ENCODE peak calls at places on chromosomes 13 and 19, in nine cellular contexts. S is ascending aorta, E is AG04450, L is left lung, P is WTC11, X is AG09319, W is lower lobe of right lung, M is tibial nerve, C is MCF 10A. H is an unnamed sample.

GRCh38 chr19:54526972-54527371 is 24.3 kb downstream of the LAIR2 start:
- DNase-seq in S (no peak), E (no peak), L (no peak), P (no peak), X (no peak), W (no peak), M (no peak), C (no peak), H (no peak)

GRCh38 chr19:8607386-8607785 is 3.1 kb downstream of the ADAMTS10 start:
- DNase-seq in S (no peak), E (no peak), L (no peak), P (no peak), X (no peak), W (no peak), M (no peak), C (peak), H (no peak)

GRCh38 chr19:42066075-42066754 is 3.8 kb downstream of the GRIK5 start:
- DNase-seq in S (no peak), E (no peak), L (no peak), P (peak), X (no peak), W (no peak), M (no peak), C (no peak), H (no peak)

GRCh38 chr13:110912651-110913051 is 2.2 kb downstream of the ANKRD10 start:
- DNase-seq in S (no peak), E (no peak), L (no peak), P (no peak), X (no peak), W (no peak), M (no peak), C (peak), H (no peak)

GRCh38 chr19:52638601-52639000 is 446 bp upstream of the ZNF83 start:
- DNase-seq in S (peak), E (peak), L (peak), P (peak), X (no peak), W (peak), M (no peak), C (no peak), H (peak)

GRCh38 chr13:37277435-37278144 is 172.1 kb upstream of the CSNK1A1L start:
- DNase-seq in S (no peak), E (peak), L (no peak), P (no peak), X (no peak), W (no peak), M (no peak), C (peak), H (no peak)

GRCh38 chr19:10431943-10432735 is 11.8 kb downstream of the PDE4A start:
- DNase-seq in S (no peak), E (no peak), L (peak), P (peak), X (no peak), W (peak), M (no peak), C (no peak), H (peak)

GRCh38 chr13:40064723-40065122 is 409.3 kb downstream of the COG6 start:
- DNase-seq in S (no peak), E (no peak), L (no peak), P (no peak), X (peak), W (no peak), M (no peak), C (peak), H (no peak)

GRCh38 chr19:2477141-2477710 is 1.3 kb downstream of the GADD45B start:
- DNase-seq in S (no peak), E (no peak), L (peak), P (no peak), X (no peak), W (peak), M (no peak), C (no peak), H (peak)

GRCh38 chr13:70829748-70830147 is 721.5 kb upstream of the KLHL1 start:
- DNase-seq in S (no peak), E (no peak), L (no peak), P (no peak), X (no peak), W (no peak), M (no peak), C (no peak), H (no peak)

GRCh38 chr19:29379257-29379986 is 146.4 kb upstream of the VSTM2B start:
- DNase-seq in S (no peak), E (no peak), L (no peak), P (no peak), X (no peak), W (peak), M (no peak), C (no peak), H (peak)

GRCh38 chr19:32642771-32643170 is 32.2 kb downstream of the ANKRD27 start:
- DNase-seq in S (no peak), E (no peak), L (no peak), P (no peak), X (no peak), W (no peak), M (no peak), C (no peak), H (no peak)

GRCh38 chr19:2766594-2767372 is 16.3 kb downstream of the SGTA start:
- DNase-seq in S (no peak), E (no peak), L (no peak), P (no peak), X (no peak), W (no peak), M (no peak), C (no peak), H (no peak)

GRCh38 chr19:55549500-55550320 is 4.4 kb upstream of the SBK3 start:
- DNase-seq in S (no peak), E (peak), L (no peak), P (peak), X (peak), W (no peak), M (no peak), C (peak), H (peak)

GRCh38 chr13:33312150-33312908 is 26.8 kb upstream of the STARD13 start:
- DNase-seq in S (no peak), E (no peak), L (no peak), P (no peak), X (no peak), W (no peak), M (no peak), C (peak), H (no peak)

GRCh38 chr19:33040994-33041827 is 23.5 kb downstream of the RHPN2 start:
- DNase-seq in S (no peak), E (no peak), L (no peak), P (no peak), X (no peak), W (no peak), M (no peak), C (peak), H (no peak)

GRCh38 chr13:76887070-76887563 is 912 bp upstream of the KCTD12 start:
- DNase-seq in S (no peak), E (no peak), L (no peak), P (peak), X (no peak), W (no peak), M (no peak), C (no peak), H (no peak)

GRCh38 chr19:38044267-38045111 is 137.5 kb downstream of the SIPA1L3 start:
- DNase-seq in S (no peak), E (no peak), L (no peak), P (no peak), X (no peak), W (no peak), M (no peak), C (peak), H (peak)

GRCh38 chr13:37107868-37108267 is 2.4 kb upstream of the CSNK1A1L start:
- DNase-seq in S (no peak), E (no peak), L (no peak), P (no peak), X (no peak), W (no peak), M (no peak), C (no peak), H (no peak)

GRCh38 chr13:73198888-73199497 is 140.2 kb downstream of the KLF5 start:
- DNase-seq in S (no peak), E (no peak), L (no peak), P (no peak), X (no peak), W (no peak), M (no peak), C (no peak), H (no peak)

GRCh38 chr19:7710616-7711015 is 8.7 kb upstream of the FCER2 start:
- DNase-seq in S (no peak), E (no peak), L (no peak), P (no peak), X (no peak), W (no peak), M (no peak), C (no peak), H (no peak)

GRCh38 chr19:44007473-44007872 is 4.7 kb downstream of the ZNF230 start:
- DNase-seq in S (no peak), E (no peak), L (no peak), P (no peak), X (no peak), W (no peak), M (no peak), C (no peak), H (no peak)

GRCh38 chr19:46081928-46082727 is 41.3 kb upstream of the IGFL4 start:
- DNase-seq in S (no peak), E (no peak), L (no peak), P (no peak), X (no peak), W (no peak), M (no peak), C (peak), H (peak)

GRCh38 chr13:45119469-45119989 is 781 bp upstream of the GTF2F2 start:
- DNase-seq in S (no peak), E (peak), L (no peak), P (no peak), X (no peak), W (no peak), M (no peak), C (no peak), H (peak)

GRCh38 chr13:45015300-45015699 is 26.0 kb downstream of the GPALPP1 start:
- DNase-seq in S (no peak), E (no peak), L (no peak), P (no peak), X (no peak), W (no peak), M (no peak), C (no peak), H (no peak)

GRCh38 chr13:45349438-45349837 is 8.5 kb upstream of the TPT1 start:
- DNase-seq in S (no peak), E (no peak), L (no peak), P (no peak), X (no peak), W (no peak), M (no peak), C (no peak), H (no peak)

GRCh38 chr19:17830567-17831418 is 9.5 kb upstream of the INSL3 start:
- DNase-seq in S (no peak), E (no peak), L (peak), P (peak), X (no peak), W (peak), M (peak), C (no peak), H (peak)

GRCh38 chr19:30596813-30597399 is 224.7 kb downstream of the ZNF536 start:
- DNase-seq in S (no peak), E (no peak), L (no peak), P (peak), X (no peak), W (no peak), M (no peak), C (no peak), H (no peak)

GRCh38 chr19:5031231-5032100 is 62.6 kb downstream of the KDM4B start:
- DNase-seq in S (no peak), E (no peak), L (peak), P (peak), X (peak), W (peak), M (peak), C (peak), H (peak)

GRCh38 chr19:5035105-5035761 is 66.3 kb downstream of the KDM4B start:
- DNase-seq in S (no peak), E (no peak), L (no peak), P (no peak), X (no peak), W (no peak), M (no peak), C (no peak), H (no peak)

GRCh38 chr19:5030136-5030820 is 61.4 kb downstream of the KDM4B start:
- DNase-seq in S (no peak), E (no peak), L (no peak), P (no peak), X (no peak), W (no peak), M (no peak), C (no peak), H (no peak)

GRCh38 chr19:5030822-5031221 is 61.9 kb downstream of the KDM4B start:
- DNase-seq in S (no peak), E (no peak), L (no peak), P (no peak), X (no peak), W (no peak), M (no peak), C (no peak), H (no peak)

GRCh38 chr19:5032101-5032967 is 63.4 kb downstream of the KDM4B start:
- DNase-seq in S (no peak), E (no peak), L (no peak), P (no peak), X (no peak), W (no peak), M (no peak), C (no peak), H (no peak)
- TF ChIP-seq CTCF in S (no peak), E (no peak), L (no peak), P (no peak), X (no peak), W (no peak), M (no peak), C (no peak), H (no peak)

DNA sequence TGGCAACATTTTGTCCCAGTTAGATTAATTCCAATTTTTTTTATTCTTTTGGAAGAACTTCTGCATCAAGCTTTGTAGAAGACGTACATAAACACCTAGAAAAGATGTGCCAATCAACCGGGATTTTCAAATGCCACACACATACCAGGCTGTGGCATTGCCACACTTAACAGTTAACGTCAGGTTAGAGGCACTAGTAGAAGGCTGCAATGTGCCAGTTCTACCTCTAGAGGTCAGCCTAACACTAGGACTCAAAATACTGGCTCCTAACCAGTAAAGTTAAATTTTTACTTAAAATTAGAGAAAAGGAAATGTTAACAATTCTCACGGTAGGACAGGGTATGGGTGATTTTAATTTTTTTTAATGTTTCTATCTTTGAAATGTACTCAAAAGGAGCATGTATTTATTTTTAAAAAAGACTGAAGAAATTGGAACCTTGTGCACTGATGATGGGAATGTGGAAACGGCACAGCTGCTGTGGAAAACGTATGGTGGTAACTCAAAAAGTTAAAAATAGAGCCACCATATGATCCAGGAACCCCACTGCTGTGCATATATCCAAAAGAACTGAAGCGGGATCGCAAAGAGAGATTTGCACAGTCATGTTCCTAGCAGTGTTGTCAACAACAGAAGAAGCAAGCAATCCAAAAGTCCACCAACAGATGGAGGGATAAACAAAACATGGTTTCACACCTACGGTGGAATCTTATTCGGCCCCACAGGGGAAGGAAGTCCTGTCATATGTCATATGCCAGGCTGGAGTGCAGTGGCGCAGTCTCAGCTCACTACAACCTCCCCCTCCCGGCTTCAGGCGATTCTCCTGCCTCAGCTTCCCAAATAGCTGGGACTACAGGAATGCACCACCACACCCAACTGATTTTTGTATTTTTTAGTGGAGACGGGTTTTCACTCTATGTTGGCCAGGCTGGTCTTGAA is 30.3 kb downstream of the CRYL1 start:
- DNase-seq in S (no peak), E (peak), L (no peak), P (peak), X (peak), W (no peak), M (peak), C (peak), H (peak)
- TF ChIP-seq CTCF in S (peak), E (peak), L (peak), P (peak), X (peak), W (peak), M (peak), C (peak), H (peak)

GRCh38 chr19:35657904-35658700 is 8.2 kb upstream of the UPK1A start:
- DNase-seq in S (no peak), E (no peak), L (no peak), P (no peak), X (no peak), W (no peak), M (no peak), C (no peak), H (no peak)
- TF ChIP-seq CTCF in S (no peak), E (peak), L (no peak), P (peak), X (no peak), W (no peak), M (no peak), C (no peak), H (no peak)

DNA sequence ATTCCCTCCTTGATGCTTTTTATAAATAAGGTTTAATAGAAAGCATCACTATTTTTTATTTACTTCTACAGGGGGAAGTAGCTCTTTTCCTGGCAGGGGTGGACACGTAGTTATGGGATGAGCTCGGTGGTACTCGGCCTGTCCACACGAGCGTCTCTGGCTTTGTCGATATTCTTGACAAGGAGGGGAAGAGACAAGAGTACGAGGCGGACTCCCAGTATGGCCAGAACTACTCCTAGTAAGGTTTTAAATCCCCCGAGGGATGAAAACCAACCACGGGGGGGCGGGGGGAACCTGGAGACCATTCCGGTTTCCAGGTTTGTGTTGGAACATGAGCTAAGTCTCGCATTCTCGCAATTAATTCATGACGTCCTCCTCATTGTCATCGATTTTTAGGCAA is 5.6 kb upstream of the BSG start:
- DNase-seq in S (no peak), E (no peak), L (no peak), P (no peak), X (no peak), W (no peak), M (no peak), C (no peak), H (no peak)
- TF ChIP-seq CTCF in S (no peak), E (no peak), L (no peak), P (no peak), X (no peak), W (no peak), M (no peak), C (no peak), H (no peak)

H was measured in GM13976.